ENCODE peak calls at places on chromosomes 6 and 20, in six cellular contexts. W is GM12878, S is heart right ventricle, V is ovary, Q is tibial nerve, A is uterus. M is an unnamed sample.

GRCh38 chr6:139436521-139437348 is 62.3 kb upstream of the CITED2 start:
- DNase-seq in S (no peak), V (no peak), A (no peak), W (no peak), Q (no peak), M (no peak)

GRCh38 chr20:11176431-11176830 is 502.6 kb upstream of the JAG1 start:
- DNase-seq in A (no peak), Q (no peak), S (no peak), V (no peak), W (no peak), M (no peak)

GRCh38 chr20:32581839-32582658 is 3.1 kb downstream of the NOL4L start:
- DNase-seq in S (no peak), V (no peak), Q (no peak), W (no peak), A (no peak), M (no peak)

GRCh38 chr20:34570859-34571306 is 12.4 kb downstream of the MAP1LC3A start:
- DNase-seq in Q (no peak), S (no peak), V (no peak), A (no peak), W (no peak), M (no peak)

GRCh38 chr6:75431379-75431778 is 62.2 kb downstream of the FILIP1 start:
- DNase-seq in W (no peak), V (no peak), A (no peak), Q (no peak), S (peak), M (peak)

GRCh38 chr20:25287631-25288290 is 39.9 kb downstream of the PYGB start:
- DNase-seq in Q (no peak), S (no peak), A (peak), W (no peak), V (no peak), M (no peak)

GRCh38 chr20:23937303-23938117 is 51.1 kb downstream of the GGTLC1 start:
- DNase-seq in W (peak), S (peak), A (peak), Q (no peak), V (peak), M (peak)

GRCh38 chr20:23106271-23106851 is 20.2 kb upstream of the CD93 start:
- DNase-seq in A (no peak), S (no peak), V (no peak), W (no peak), Q (no peak), M (no peak)

GRCh38 chr6:70672549-70672948 is 4.9 kb downstream of the SMAP1 start:
- DNase-seq in V (no peak), S (no peak), Q (no peak), A (no peak), W (no peak), M (no peak)

GRCh38 chr6:2819891-2820814 is 21.5 kb downstream of the SERPINB1 start:
- DNase-seq in Q (no peak), W (no peak), V (no peak), S (no peak), A (no peak), M (no peak)

GRCh38 chr6:7041511-7042026 is 66.2 kb upstream of the RREB1 start:
- DNase-seq in A (no peak), W (no peak), Q (no peak), S (no peak), V (no peak), M (peak)
- H3K4me3 ChIP-seq in A (no peak), W (no peak), Q (no peak), S (no peak), V (no peak), M (no peak)

DNA sequence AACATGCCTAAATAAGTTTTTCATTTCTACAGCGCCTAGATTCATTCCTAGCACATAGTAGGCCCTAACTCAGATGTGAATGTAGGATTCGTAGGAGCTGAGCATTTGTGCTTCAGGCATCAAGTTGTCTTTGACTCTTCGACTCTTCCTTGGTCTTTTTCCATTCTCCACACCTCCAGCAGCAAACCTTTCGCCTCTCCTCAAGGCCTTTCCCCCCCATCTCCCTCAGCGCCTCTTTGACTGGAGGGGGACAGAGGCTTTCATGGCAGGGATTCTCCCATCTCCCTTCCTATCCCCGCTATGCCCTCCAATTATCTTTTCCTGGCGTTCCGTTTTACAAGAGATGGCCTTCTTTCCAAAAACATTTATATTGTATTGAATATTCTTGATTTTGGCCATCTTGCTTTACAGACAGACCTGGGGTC is 717 bp downstream of the CASP8AP2 start:
- DNase-seq in A (no peak), S (no peak), Q (no peak), V (no peak), W (no peak), M (no peak)
- TF ChIP-seq CTCF in A (no peak), S (no peak), Q (no peak), V (no peak), W (no peak), M (no peak)

GRCh38 chr6:136787726-136788068 is 4.6 kb downstream of the MAP3K5 start:
- DNase-seq in W (no peak), V (no peak), A (no peak), Q (no peak), S (no peak), M (no peak)

GRCh38 chr6:136784910-136785746 is 7.1 kb downstream of the MAP3K5 start:
- DNase-seq in S (peak), A (no peak), V (peak), Q (peak), W (no peak), M (peak)

GRCh38 chr6:136788069-136788902 is 4.0 kb downstream of the MAP3K5 start:
- DNase-seq in A (no peak), S (no peak), V (no peak), W (no peak), Q (no peak), M (peak)

GRCh38 chr6:136784271-136784664 is 8.0 kb downstream of the MAP3K5 start:
- DNase-seq in W (no peak), S (no peak), Q (no peak), V (no peak), A (no peak), M (no peak)

DNA sequence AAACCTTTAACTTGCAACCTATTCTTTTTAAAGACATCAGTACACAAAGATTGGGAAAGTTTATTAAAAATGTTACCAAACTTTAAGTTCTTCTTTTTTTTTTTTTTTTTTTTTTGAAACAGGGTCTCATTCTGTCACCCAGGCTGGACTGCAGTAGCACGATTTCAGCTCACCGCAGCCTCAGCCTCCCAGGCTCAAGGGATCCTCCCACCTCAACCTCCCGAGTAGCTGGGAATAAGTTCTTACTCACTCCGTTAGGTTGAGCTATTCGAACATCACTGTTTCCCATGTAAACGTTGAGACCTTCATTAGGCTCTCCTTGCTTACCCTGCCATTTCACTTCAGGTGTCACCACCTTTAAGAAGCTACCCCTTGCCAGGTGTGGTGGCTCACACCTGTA is 5.6 kb downstream of the MAP3K5 start:
- DNase-seq in Q (no peak), A (no peak), V (no peak), S (no peak), W (no peak), M (peak)
- H3K4me3 ChIP-seq in Q (no peak), A (no peak), V (peak), S (no peak), W (peak), M (peak)

GRCh38 chr6:136288566-136289326 is 900 bp downstream of the BCLAF1 start:
- DNase-seq in S (peak), A (peak), W (peak), V (peak), Q (peak), M (peak)
- TF ChIP-seq CTCF in S (no peak), A (peak), W (peak), V (no peak), Q (peak), M (no peak)

GRCh38 chr6:104710543-104711335 is 149.0 kb downstream of the HACE1 start:
- DNase-seq in V (no peak), W (no peak), Q (no peak), A (no peak), S (no peak), M (no peak)
- H3K4me3 ChIP-seq in V (no peak), W (no peak), Q (no peak), A (no peak), S (no peak), M (no peak)

DNA sequence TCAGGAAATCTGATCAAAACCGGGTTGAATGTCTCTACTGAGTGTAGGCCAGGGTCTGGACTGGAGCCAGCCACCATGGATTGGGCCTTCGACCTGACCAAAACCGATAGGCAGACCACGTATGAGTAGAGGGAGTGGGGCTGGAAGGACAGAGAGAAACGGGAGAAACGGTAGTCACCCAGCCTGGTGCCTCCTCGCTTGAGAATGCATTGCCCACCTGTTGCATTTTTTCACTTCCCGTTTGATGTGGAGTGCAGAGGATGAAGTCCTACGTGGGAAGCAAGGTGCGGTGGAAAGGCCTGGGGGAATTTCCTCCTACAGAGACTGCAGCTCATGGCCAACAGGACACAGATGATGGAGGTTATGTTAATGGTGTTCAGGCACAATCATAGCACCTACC is 53.9 kb upstream of the ECI2 start:
- DNase-seq in Q (no peak), V (no peak), A (no peak), W (no peak), S (no peak), M (no peak)
- TF ChIP-seq CTCF in Q (no peak), V (no peak), A (no peak), W (no peak), S (no peak), M (no peak)

GRCh38 chr6:122755901-122756300 is 23.6 kb upstream of the FABP7 start:
- DNase-seq in V (no peak), W (no peak), S (no peak), A (no peak), Q (no peak), M (no peak)

GRCh38 chr6:122752990-122753687 is 26.4 kb upstream of the FABP7 start:
- DNase-seq in V (no peak), A (no peak), W (no peak), Q (no peak), S (no peak), M (no peak)

GRCh38 chr6:122754191-122754731 is 25.3 kb upstream of the FABP7 start:
- DNase-seq in S (no peak), W (no peak), Q (no peak), A (no peak), V (no peak), M (no peak)

GRCh38 chr6:122752493-122752892 is 27.0 kb upstream of the FABP7 start:
- DNase-seq in V (no peak), Q (no peak), W (no peak), S (no peak), A (no peak), M (no peak)

GRCh38 chr6:122753688-122754056 is 25.8 kb upstream of the FABP7 start:
- DNase-seq in S (no peak), Q (no peak), W (no peak), A (no peak), V (no peak), M (no peak)
- H3K4me3 ChIP-seq in S (peak), Q (no peak), W (no peak), A (no peak), V (no peak), M (no peak)

GRCh38 chr6:19804362-19805145 is 32.6 kb upstream of the ID4 start:
- DNase-seq in V (peak), W (no peak), Q (peak), S (peak), A (peak), M (peak)
- TF ChIP-seq CTCF in V (no peak), W (no peak), Q (no peak), S (no peak), A (no peak), M (no peak)

DNA sequence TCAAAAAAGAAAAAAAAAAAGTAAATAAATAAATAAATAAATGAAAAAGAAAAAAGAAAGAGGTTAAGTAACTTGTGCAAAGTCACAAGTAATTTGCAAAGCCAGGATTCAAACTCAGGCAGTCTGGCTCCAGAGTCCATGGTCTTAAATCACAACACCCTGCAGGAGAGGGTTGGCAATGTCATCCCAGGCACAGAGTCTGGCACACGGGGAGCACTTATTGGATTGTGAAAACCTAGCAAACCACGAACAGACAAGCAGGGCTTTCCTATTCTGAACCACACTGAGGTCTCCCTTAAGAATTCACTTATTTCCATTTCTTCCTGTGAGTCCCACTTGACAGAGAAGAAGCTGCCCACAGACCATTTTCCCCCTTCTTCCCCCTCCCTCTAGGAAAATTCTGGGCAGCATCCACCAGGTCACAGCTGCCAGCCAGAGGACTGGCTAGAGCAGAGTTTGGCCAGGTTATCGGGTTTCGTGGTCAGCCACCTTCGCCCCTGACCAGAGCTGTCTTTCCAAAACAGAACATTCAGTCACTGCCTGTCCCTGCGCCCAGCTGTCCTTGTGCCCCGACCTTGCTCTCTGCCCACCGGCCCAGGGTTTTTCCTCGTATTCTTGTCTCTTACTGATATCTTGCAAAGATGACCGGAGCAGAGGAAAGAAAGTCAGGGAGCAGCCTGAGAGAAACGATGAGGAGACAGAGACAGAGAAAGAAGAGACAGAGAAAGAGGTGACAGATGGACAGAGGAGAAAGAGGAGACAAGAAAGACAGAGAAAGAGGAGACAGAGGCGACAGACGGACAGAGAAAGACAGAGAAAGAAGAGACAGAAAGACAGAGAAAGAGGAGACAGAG is 106.4 kb upstream of the PTPN1 start:
- DNase-seq in A (no peak), V (no peak), S (no peak), Q (no peak), W (no peak), M (no peak)
- H3K4me3 ChIP-seq in A (no peak), V (no peak), S (no peak), Q (no peak), W (no peak), M (no peak)

DNA sequence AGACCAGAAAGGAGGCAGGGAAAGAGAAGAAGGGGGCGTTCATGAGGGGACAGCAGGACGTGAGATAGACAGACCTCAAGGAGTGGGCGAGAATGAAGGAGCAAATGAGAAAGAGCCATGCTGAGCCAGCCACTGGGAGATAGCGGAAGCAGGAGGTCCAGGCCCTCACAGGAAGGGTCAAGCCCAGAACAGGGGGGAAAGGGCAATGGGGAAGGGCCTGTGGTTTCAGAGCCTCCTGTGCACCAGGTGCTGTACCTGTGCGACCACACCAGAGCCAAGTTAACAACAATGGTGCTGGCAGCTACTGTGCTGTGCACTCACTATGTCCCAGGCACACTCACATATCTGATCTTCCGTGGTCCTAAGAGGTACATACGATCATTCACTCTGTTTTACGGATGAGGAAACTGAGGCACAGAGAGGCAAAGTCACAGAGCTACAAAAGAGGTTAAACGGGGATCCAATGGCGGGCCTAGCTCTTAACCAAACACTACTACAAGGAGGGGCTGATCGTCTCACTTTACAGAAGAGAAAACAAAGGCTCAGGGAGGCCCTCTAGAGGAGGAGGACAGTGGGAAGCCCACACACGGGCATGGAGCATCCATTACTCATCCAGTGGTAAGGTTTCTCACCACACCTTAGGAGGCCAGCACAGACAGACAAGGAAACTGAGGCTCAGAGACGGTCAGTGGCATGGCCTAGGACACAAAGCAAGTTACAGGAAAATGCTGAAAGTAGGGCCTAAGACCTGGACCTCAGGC is 129.1 kb downstream of the PREX1 start:
- DNase-seq in Q (no peak), A (no peak), W (no peak), S (no peak), V (no peak), M (no peak)
- TF ChIP-seq CTCF in Q (no peak), A (no peak), W (peak), S (no peak), V (no peak), M (no peak)